ENCODE peak calls at places on chromosome 20, in ten cellular contexts. J, F, B, R, I, Q, H, T, G and K are unnamed samples.

GRCh38 chr20:64164123-64164836 is at the start of gene MYT1:
- DNase-seq in T (no peak), G (no peak), H (no peak), J (no peak), B (no peak), R (no peak), I (no peak), Q (no peak), F (no peak), K (no peak)

GRCh38 chr20:20489623-20490341 is 121.9 kb downstream of the INSM1 start:
- DNase-seq in G (no peak), H (no peak), F (no peak), R (no peak), T (no peak), Q (no peak), B (no peak), I (no peak), J (no peak), K (no peak)

GRCh38 chr20:18287546-18287914 is 797 bp upstream of the ZNF133 start:
- DNase-seq in R (no peak), T (no peak), F (no peak), G (no peak), Q (no peak), B (peak; percentile 18), J (no peak), I (no peak), H (no peak), K (no peak)

GRCh38 chr20:20136313-20136712 is 84.0 kb downstream of the CFAP61 start:
- DNase-seq in B (no peak), F (no peak), G (no peak), J (no peak), R (no peak), I (no peak), T (no peak), Q (no peak), H (no peak), K (no peak)

GRCh38 chr20:5845686-5846651 is 95.8 kb downstream of the SHLD1 start:
- DNase-seq in T (no peak), G (no peak), B (no peak), R (no peak), I (no peak), F (no peak), J (no peak), H (no peak), Q (no peak), K (no peak)

GRCh38 chr20:57900226-57900905 is 190.6 kb upstream of the PMEPA1 start:
- DNase-seq in R (peak; percentile 50), H (no peak), J (no peak), Q (no peak), F (no peak), G (no peak), T (no peak), I (no peak), B (no peak), K (no peak)

GRCh38 chr20:3449319-3449718 is 21.5 kb upstream of the ATRN start:
- DNase-seq in J (no peak), R (no peak), F (no peak), I (no peak), H (no peak), Q (no peak), T (no peak), B (no peak), G (peak; percentile 34), K (no peak)

GRCh38 chr20:47455133-47456040 is 46.3 kb upstream of the NCOA3 start:
- DNase-seq in B (no peak), T (no peak), G (no peak), R (no peak), J (no peak), F (no peak), Q (no peak), H (no peak), I (no peak), K (no peak)

GRCh38 chr20:49398401-49399144 is 83.9 kb downstream of the KCNB1 start:
- DNase-seq in G (no peak), T (no peak), J (no peak), H (no peak), R (no peak), Q (no peak), B (no peak), F (no peak), I (no peak), K (no peak)

GRCh38 chr20:6704132-6704861 is 63.2 kb upstream of the BMP2 start:
- DNase-seq in T (no peak), R (no peak), H (no peak), J (no peak), G (no peak), I (no peak), F (no peak), Q (no peak), B (no peak), K (no peak)

GRCh38 chr20:63617876-63618265 is 9.0 kb downstream of the GMEB2 start:
- DNase-seq in F (no peak), R (no peak), H (no peak), Q (no peak), I (no peak), J (no peak), B (no peak), G (no peak), T (no peak), K (no peak)